ENCODE peak calls at places on chromosomes 13 and 19, in eight cellular contexts. X is RPMI7951; S is NCI-H510A treated with DMSO at 0.1 percent for 48 hours; I is SK-N-SH; L is stimulated activated CD8-positive, alpha-beta memory T cell treated with anti-CD3 and anti-CD28 coated beads, Interleukin-7, amount 100 ng/mL, for 1 hour; A is left lung; C is head of caudate nucleus; T is EH. O is an unnamed sample.

GRCh38 chr19:42295831-42296525 is 6.0 kb upstream of the PRR19 start:
- DNase-seq in I (peak), C (peak), T (peak), X (peak), S (peak), L (peak), A (peak), O (no peak)

GRCh38 chr19:52527134-52527953 is at the start of gene ZNF808:
- DNase-seq in L (peak), X (peak), S (peak), C (peak), T (peak), A (peak), I (peak), O (peak)

GRCh38 chr19:38971672-38972071 is 3.9 kb downstream of the FBXO17 start:
- DNase-seq in X (no peak), L (no peak), T (peak), S (no peak), A (no peak), C (no peak), I (no peak), O (no peak)

GRCh38 chr19:48826606-48827020 is 9.7 kb downstream of the HSD17B14 start:
- DNase-seq in C (no peak), A (no peak), I (no peak), X (no peak), S (no peak), L (no peak), T (no peak), O (no peak)

GRCh38 chr13:33125821-33126570 is 109.8 kb downstream of the KL start:
- DNase-seq in C (no peak), T (peak), A (no peak), X (peak), S (no peak), I (no peak), L (no peak), O (peak)

GRCh38 chr13:79806821-79807220 is 325.9 kb downstream of the NDFIP2 start:
- DNase-seq in L (no peak), C (no peak), X (peak), A (no peak), I (no peak), T (no peak), S (no peak), O (no peak)

GRCh38 chr19:47471733-47472457 is at the start of gene SLC8A2:
- DNase-seq in X (peak), A (peak), C (no peak), S (peak), I (peak), T (peak), L (peak), O (no peak)

GRCh38 chr13:86486582-86486981 is 687.4 kb upstream of the SLITRK6 start:
- DNase-seq in S (no peak), C (no peak), X (no peak), A (no peak), I (no peak), L (no peak), T (no peak), O (no peak)

GRCh38 chr13:23922005-23922932 is 25.0 kb upstream of the C1QTNF9B start:
- DNase-seq in I (no peak), X (no peak), A (no peak), T (no peak), C (no peak), S (no peak), L (no peak), O (no peak)

GRCh38 chr19:31553844-31554215 is 204.6 kb upstream of the TSHZ3 start:
- DNase-seq in X (no peak), L (no peak), T (no peak), I (no peak), C (no peak), A (no peak), S (no peak), O (no peak)

GRCh38 chr19:29666634-29667389 is 1.6 kb downstream of the PLEKHF1 start:
- DNase-seq in I (no peak), S (no peak), C (peak), T (peak), A (peak), L (no peak), X (peak), O (no peak)

GRCh38 chr19:6678690-6679109 is 8.7 kb upstream of the TNFSF14 start:
- DNase-seq in X (no peak), T (no peak), L (no peak), I (no peak), S (no peak), A (no peak), C (no peak), O (no peak)

GRCh38 chr19:2253106-2254051 is 2.8 kb downstream of the JSRP1 start:
- DNase-seq in C (no peak), S (no peak), X (no peak), A (no peak), L (no peak), T (no peak), I (peak), O (no peak)

GRCh38 chr13:23799945-23800344 is 89.3 kb downstream of the MIPEP start:
- DNase-seq in I (no peak), L (no peak), S (no peak), A (no peak), X (no peak), C (no peak), T (peak), O (no peak)

GRCh38 chr13:96020941-96021340 is 32.3 kb downstream of the UGGT2 start:
- DNase-seq in X (no peak), A (no peak), T (no peak), L (no peak), S (no peak), I (no peak), C (no peak), O (no peak)

GRCh38 chr19:11251650-11252314 is 10.5 kb downstream of the DOCK6 start:
- DNase-seq in C (no peak), A (no peak), T (no peak), I (no peak), S (no peak), L (no peak), X (no peak), O (no peak)

GRCh38 chr19:18057557-18057956 is 29.2 kb downstream of the IL12RB1 start:
- DNase-seq in L (no peak), C (peak), I (no peak), A (no peak), S (no peak), T (peak), X (no peak), O (no peak)

GRCh38 chr13:83780201-83780600 is 102.1 kb downstream of the SLITRK1 start:
- DNase-seq in T (peak), S (no peak), A (no peak), L (no peak), X (no peak), C (no peak), I (peak), O (peak)

GRCh38 chr19:41554902-41555301 is 21.1 kb upstream of the CEACAM21 start:
- DNase-seq in A (no peak), L (no peak), S (no peak), I (no peak), C (no peak), X (no peak), T (no peak), O (no peak)

GRCh38 chr19:56137405-56137804 is 3.7 kb upstream of the ZNF444 start:
- DNase-seq in L (no peak), I (no peak), S (no peak), A (no peak), T (no peak), X (no peak), C (no peak), O (no peak)

GRCh38 chr19:48632692-48633147 is 4.5 kb downstream of the DBP start:
- DNase-seq in X (peak), I (no peak), T (peak), S (no peak), L (no peak), A (no peak), C (no peak), O (no peak)

GRCh38 chr19:18322318-18322758 is 538 bp downstream of the LSM4 start:
- DNase-seq in S (peak), A (no peak), I (peak), L (no peak), X (peak), T (peak), C (no peak), O (no peak)

GRCh38 chr19:1445185-1445931 is 4.6 kb upstream of the APC2 start:
- DNase-seq in X (peak), I (peak), L (peak), S (peak), C (peak), T (peak), A (peak), O (no peak)

GRCh38 chr13:66803759-66804456 is 426.2 kb downstream of the PCDH9 start:
- DNase-seq in X (no peak), C (no peak), T (no peak), S (no peak), I (no peak), L (no peak), A (no peak), O (no peak)

GRCh38 chr13:22793598-22794134 is 387.1 kb upstream of the SGCG start:
- DNase-seq in L (no peak), A (no peak), X (peak), I (no peak), C (no peak), T (no peak), S (peak), O (no peak)

GRCh38 chr19:43759515-43759914 is 4.8 kb upstream of the SMG9 start:
- DNase-seq in A (no peak), L (no peak), S (no peak), T (peak), I (no peak), X (peak), C (no peak), O (no peak)

GRCh38 chr19:19525611-19526380 is 2.9 kb upstream of the YJEFN3 start:
- DNase-seq in S (no peak), X (no peak), L (no peak), A (no peak), I (no peak), C (no peak), T (no peak), O (no peak)

GRCh38 chr19:3269972-3270667 is 45.7 kb downstream of the CELF5 start:
- DNase-seq in L (no peak), I (peak), C (no peak), X (no peak), S (no peak), A (no peak), T (no peak), O (no peak)

GRCh38 chr19:46745521-46746280 is at the start of gene FKRP:
- DNase-seq in C (no peak), S (no peak), A (peak), L (no peak), T (peak), X (peak), I (peak), O (no peak)

GRCh38 chr13:27952931-27953670 is 16.0 kb downstream of the CDX2 start:
- DNase-seq in T (no peak), X (no peak), I (no peak), A (no peak), L (no peak), S (no peak), C (no peak), O (no peak)